ENCODE peak calls at places on chromosome 16, in four cellular contexts. D, I, C and O are unnamed samples. For H3K4me1, the result is how much of the 10 kb centered on the place peaks cover.

GRCh38 chr16:22093952-22094351 is 1.6 kb downstream of the VWA3A start:
- DNase-seq in I (no peak), D (no peak), C (no peak), O (no peak)

GRCh38 chr16:52597772-52598483 is 51.0 kb upstream of the TOX3 start:
- DNase-seq in I (no peak), D (peak), C (peak), O (no peak)

GRCh38 chr16:84999857-85000480 is 11.4 kb downstream of the ZDHHC7 start:
- DNase-seq in C (no peak), D (no peak), I (no peak), O (no peak)

GRCh38 chr16:57720142-57720575 is 15.4 kb upstream of the KATNB1 start:
- DNase-seq in I (peak), C (peak), D (peak), O (no peak)

GRCh38 chr16:55530316-55530856 is 21.5 kb downstream of the LPCAT2 start:
- DNase-seq in I (no peak), C (no peak), D (no peak), O (no peak)

GRCh38 chr16:6643083-6643686 is 689.5 kb upstream of the RBFOX1 start:
- DNase-seq in I (peak), C (peak), D (peak), O (peak)

GRCh38 chr16:31253642-31254045 is 6.1 kb upstream of the ITGAM start:
- DNase-seq in C (no peak), I (peak), D (no peak), O (peak)

GRCh38 chr16:81866820-81867440 is 87.8 kb downstream of the PLCG2 start:
- DNase-seq in D (no peak), C (no peak), I (peak), O (peak)

GRCh38 chr16:69190046-69190588 is 3.2 kb downstream of the SNTB2 start:
- DNase-seq in D (no peak), C (no peak), I (no peak), O (no peak)

GRCh38 chr16:31709181-31709580 is 164.4 kb upstream of the ZNF267 start:
- DNase-seq in I (no peak), D (no peak), C (no peak), O (no peak)

GRCh38 chr16:17014484-17015121 is 456.2 kb downstream of the XYLT1 start:
- DNase-seq in I (no peak), D (no peak), C (no peak), O (no peak)

GRCh38 chr16:46801428-46802049 is 29.4 kb downstream of the C16orf87 start:
- DNase-seq in I (no peak), C (no peak), D (peak), O (no peak)

GRCh38 chr16:8959921-8960787 is 3.6 kb downstream of the USP7 start:
- DNase-seq in I (no peak), D (peak), C (peak), O (no peak)

GRCh38 chr16:72066747-72067146 is 3.7 kb downstream of the HPR start:
- DNase-seq in I (no peak), C (no peak), D (peak), O (no peak)

GRCh38 chr16:35365675-35366074 is 1906.3 kb downstream of the TP53TG3F start:
- DNase-seq in I (no peak), D (no peak), C (no peak), O (no peak)

GRCh38 chr16:54283735-54284318 is 2.8 kb downstream of the IRX3 start:
- DNase-seq in C (no peak), D (no peak), I (peak), O (no peak)

GRCh38 chr16:31052131-31052530 is 18.8 kb downstream of the STX4 start:
- DNase-seq in I (peak), D (no peak), C (no peak), O (peak)

GRCh38 chr16:77220427-77220826 is 21.2 kb downstream of the SYCE1L start:
- DNase-seq in C (no peak), D (no peak), I (no peak), O (peak)

GRCh38 chr16:52099382-52099781 is 447.6 kb downstream of the TOX3 start:
- DNase-seq in D (no peak), I (no peak), C (no peak), O (no peak)

GRCh38 chr16:22369221-22369811 is 5.1 kb downstream of the CDR2 start:
- DNase-seq in D (no peak), I (no peak), C (no peak), O (no peak)

GRCh38 chr16:54929090-54930033 is 1.3 kb upstream of the IRX5 start:
- DNase-seq in C (peak), D (peak), I (peak), O (peak)

GRCh38 chr16:57071840-57072541 is 20.4 kb upstream of the CPNE2 start:
- DNase-seq in C (no peak), D (no peak), I (no peak), O (no peak)

GRCh38 chr16:21952793-21953540 is at the start of gene UQCRC2:
- DNase-seq in I (peak), D (peak), C (peak), O (peak)

DNA sequence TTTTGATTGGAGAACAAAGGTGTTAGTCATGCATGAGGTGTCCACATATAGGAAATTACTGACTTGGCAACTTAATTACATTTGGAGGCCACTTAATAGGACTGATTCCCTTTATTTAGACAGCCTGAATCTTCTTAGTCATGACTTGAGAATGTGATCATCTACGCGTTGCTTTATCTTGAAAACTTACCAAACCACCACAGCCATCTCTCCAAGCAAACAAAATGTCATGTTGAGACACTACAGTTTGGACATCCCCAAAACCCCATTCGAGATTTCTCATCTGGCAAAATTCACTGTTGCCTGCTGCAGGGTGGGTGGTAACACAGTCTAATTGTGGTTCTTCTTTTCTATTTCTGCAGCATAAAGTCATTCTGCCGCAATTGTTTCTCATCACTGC is 176.5 kb upstream of the CDH5 start:
- DNase-seq in D (no peak), C (no peak), I (no peak), O (peak)
- H3K4me1 ChIP-seq in D (under half), C (under half), I (under half), O (under half)

GRCh38 chr16:20903889-20904506 is 3.4 kb downstream of the LYRM1 start:
- DNase-seq in I (no peak), C (no peak), D (no peak), O (no peak)
- H3K4me1 ChIP-seq in I (under half), C (under half), D (under half), O (half or more)

DNA sequence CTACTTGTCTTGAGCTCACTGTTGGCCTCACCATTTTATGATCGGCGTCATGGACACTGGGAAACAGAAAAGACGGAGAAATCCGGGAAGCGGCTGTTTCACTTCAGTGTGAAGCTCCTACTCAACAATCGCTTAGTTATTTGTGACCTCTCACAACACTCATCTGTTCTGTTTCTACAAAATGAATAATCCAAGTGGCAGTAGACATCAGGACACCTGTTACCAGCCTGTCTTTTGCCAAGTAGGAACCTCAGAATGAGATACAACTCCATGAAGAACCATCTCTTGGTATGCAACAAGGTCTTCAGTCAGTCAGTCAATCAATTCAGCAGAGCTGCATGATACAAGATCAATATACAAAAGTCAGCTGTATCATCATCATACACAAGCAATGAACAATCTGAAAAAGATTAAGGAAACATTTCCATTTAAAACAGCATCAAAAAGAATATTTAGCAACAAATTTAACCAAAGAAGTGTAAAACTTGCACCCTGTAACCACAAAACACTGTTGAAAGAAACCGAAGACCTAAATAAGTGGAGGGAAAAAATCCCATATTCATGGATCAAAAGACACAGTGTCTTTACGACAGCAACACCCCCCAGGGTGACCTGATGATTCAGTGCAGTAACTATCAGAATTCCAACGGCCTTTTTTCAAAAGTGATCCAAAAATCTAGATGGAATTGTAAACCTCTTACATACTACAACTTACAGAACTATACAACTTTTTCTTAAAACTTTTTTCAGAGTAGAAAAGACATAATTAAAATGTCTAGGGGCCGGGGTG is 63.4 kb downstream of the ANKRD11 start:
- DNase-seq in C (no peak), I (no peak), D (no peak), O (no peak)
- H3K4me1 ChIP-seq in C (under half), I (under half), D (under half), O (under half)

GRCh38 chr16:89370081-89370511 is 120.3 kb downstream of the ANKRD11 start:
- DNase-seq in I (no peak), D (peak), C (no peak), O (no peak)
- H3K4me1 ChIP-seq in I (under half), D (under half), C (under half), O (under half)

DNA sequence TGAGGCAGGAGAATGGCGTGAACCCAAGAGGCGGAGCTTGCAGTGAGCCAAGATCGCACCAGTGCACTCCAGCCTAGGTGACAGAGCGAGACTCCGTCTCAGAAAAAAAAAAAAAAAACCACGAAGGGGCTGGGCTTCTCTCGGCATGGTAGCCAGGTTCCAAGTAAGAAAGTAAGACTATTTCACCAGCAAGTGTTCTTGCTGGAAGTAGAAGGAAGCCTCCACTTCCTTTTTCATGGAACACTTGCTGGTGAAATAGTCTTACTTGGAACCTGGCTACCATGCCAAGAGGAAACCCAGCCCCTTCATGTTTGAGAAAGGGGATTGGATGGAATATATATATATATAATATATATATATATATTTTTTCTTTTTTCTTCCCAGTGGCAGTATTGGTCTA is 7.1 kb upstream of the N4BP1 start:
- DNase-seq in C (no peak), D (no peak), I (no peak), O (no peak)
- H3K4me1 ChIP-seq in C (under half), D (under half), I (under half), O (under half)

DNA sequence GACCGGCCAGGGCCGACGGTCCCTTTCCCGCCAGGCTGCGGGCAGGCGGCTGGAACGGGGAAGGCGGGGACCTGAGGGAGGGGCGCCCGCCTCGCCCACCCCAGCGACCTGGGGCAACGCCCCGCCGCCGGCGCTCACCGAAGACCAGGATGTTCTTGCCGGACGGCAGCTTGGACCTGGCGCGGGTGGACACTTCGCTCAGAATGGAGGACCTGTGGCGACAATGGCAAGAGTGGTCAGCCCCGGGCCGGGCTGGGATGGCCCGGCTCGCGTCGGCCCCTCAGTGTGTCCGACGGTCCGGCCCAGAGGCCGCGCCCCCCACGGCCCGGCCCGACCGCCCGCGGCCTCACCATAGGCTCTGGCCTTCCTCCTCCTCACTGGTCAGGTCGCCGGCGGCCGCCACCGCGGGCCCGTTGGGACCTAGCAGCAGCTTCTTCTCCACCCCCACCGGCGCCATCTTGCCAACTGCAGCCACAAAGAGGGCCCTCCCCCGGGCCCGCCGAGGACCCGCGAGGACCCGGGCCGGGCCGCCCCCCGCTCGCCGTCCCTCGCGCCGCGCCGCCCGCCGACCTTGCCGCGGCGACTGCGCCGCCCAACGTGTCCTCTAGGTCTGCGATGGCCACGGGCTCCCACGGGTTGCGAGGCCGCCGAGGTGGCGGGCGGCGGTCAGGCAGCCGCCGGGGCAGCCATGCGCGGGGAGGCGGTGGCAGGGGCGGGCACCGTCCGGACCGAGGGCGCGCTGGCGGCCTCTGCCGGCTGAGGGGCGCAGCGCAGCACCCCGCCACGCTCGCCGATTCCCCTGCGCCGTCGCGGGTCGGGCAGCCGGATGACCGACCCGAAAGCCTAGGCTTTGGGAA is at the start of gene DYNC1LI2:
- DNase-seq in D (peak), C (peak), I (peak), O (peak)
- H3K4me1 ChIP-seq in D (under half), C (under half), I (under half), O (under half)

DNA sequence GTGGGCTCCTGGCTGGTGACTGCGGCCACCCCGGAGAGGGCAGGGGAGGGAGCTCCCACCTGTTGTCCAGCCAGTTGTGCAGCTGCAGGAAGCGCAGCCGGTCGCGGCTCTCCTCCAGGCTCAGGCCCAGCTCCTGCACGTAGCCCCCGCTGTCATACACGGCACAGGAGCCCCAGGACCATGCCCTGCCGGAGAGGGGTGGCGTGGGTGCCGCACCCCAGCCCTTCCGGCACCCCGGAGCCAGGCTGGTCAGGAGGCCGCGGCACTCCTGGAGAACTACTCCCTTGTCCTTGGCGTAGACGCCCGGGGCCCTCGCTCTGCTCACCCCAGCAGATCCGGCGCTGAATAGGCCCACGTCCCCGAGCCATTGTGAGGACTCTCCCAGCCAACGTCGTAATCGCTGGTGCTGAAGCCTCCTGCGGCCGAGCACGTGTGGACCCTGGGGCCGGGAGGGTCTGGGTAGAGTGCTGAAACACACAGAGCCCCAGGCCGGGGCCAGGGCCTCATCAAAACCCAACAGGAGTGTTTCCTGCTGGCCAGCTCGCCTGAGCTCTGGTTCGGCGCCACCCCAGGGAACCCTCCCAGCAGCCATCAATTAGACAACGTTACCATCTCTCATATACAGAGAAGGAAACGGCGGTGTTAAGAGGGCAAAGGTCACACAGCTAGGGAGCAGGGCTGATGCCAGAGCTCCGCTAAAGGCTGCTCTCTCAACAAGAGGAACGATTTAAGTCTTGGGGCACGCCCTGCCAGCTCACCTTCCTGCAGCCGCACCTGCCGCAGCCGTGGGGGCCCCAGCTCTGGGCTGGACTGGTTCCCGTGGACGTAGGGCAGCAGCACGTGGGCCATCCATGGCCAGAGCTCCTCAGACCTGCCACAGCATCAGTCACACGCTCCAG is 43.7 kb downstream of the PKD1 start:
- DNase-seq in I (peak), C (peak), D (peak), O (no peak)
- H3K4me1 ChIP-seq in I (under half), C (under half), D (under half), O (under half)

DNA sequence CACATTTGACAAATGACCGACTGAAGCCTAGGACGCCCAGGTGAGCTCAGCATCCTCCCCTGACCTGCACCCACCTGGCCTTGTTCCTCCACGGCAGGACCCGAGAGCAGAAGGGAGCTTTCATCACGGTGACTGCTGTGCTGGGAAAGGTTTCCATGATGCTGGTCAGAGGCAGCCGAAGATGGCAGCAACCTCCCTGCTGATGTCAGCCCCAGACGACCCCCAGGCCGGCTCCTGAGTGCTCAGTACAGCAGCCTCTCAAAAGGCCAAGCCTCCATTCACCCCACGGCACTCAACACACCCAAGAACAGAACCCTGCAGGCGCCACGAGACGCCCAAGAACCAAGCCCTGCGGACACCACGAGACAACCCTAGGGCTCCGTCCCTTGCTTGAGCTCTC is 119.8 kb downstream of the ANKRD11 start:
- DNase-seq in C (no peak), D (no peak), I (no peak), O (no peak)
- H3K4me1 ChIP-seq in C (under half), D (under half), I (under half), O (half or more)

GRCh38 chr16:67995423-67995822 is 3.9 kb downstream of the DPEP2 start:
- DNase-seq in D (no peak), C (no peak), I (no peak), O (no peak)

GRCh38 chr16:68005786-68006286 is 6.6 kb upstream of the DPEP2 start:
- DNase-seq in D (peak), C (peak), I (peak), O (peak)

GRCh38 chr16:68003031-68003430 is 3.7 kb upstream of the DPEP2 start:
- DNase-seq in D (no peak), I (no peak), C (no peak), O (no peak)

GRCh38 chr16:68000024-68000423 is 740 bp upstream of the DPEP2 start:
- DNase-seq in I (no peak), D (no peak), C (no peak), O (no peak)

DNA sequence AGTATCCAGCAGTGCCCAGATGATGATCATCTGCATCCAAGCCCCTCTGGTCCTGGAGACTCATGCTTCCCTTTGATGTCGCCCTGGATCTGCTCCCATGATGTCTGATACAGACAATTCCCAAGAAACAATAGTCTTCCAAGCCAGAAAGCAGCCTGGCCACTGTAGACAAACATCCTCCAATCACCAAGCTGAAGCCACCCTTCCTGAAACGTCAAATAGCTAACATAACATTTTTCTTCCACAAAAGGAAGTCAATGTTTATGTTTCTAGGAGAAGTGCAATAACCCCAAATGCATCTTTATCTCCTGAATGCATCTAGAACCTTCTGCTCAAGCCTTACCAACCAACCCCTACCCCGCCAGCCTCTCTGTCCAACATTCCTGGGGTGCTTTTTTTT is 1.2 kb upstream of the DPEP2 start:
- DNase-seq in D (no peak), C (no peak), I (no peak), O (no peak)
- H3K4me1 ChIP-seq in D (under half), C (under half), I (under half), O (under half)